ENCODE peak calls at places on chromosomes 13 and 19, in eight cellular contexts. One of them, this sample, is unnamed.

GRCh38 chr13:29774830-29775229 is 75.6 kb downstream of the UBL3 start:
- DNase-seq in GM12878: no peak
- DNase-seq in sigmoid colon: no peak
- DNase-seq in transverse colon: no peak
- DNase-seq in stomach: no peak
- DNase-seq in suprapubic skin: no peak
- DNase-seq in H1: no peak
- DNase-seq in endothelial cell of umbilical vein: no peak
- DNase-seq in this sample: no peak

GRCh38 chr13:98626298-98626940 is 49.5 kb upstream of the STK24 start:
- DNase-seq in H1: peak; percentile 8
- DNase-seq in GM12878: no peak
- DNase-seq in sigmoid colon: no peak
- DNase-seq in transverse colon: no peak
- DNase-seq in stomach: no peak
- DNase-seq in suprapubic skin: no peak
- DNase-seq in endothelial cell of umbilical vein: no peak
- DNase-seq in this sample: no peak

GRCh38 chr19:17829855-17830566 is 8.7 kb upstream of the INSL3 start:
- DNase-seq in sigmoid colon: peak; percentile 73
- DNase-seq in endothelial cell of umbilical vein: no peak
- DNase-seq in transverse colon: peak; percentile 33
- DNase-seq in suprapubic skin: peak; percentile 60
- DNase-seq in stomach: no peak
- DNase-seq in GM12878: no peak
- DNase-seq in H1: peak; percentile 88
- DNase-seq in this sample: peak; percentile 94

GRCh38 chr13:49512578-49512977 is 16.8 kb downstream of the PHF11 start:
- DNase-seq in transverse colon: no peak
- DNase-seq in stomach: no peak
- DNase-seq in endothelial cell of umbilical vein: no peak
- DNase-seq in suprapubic skin: no peak
- DNase-seq in H1: no peak
- DNase-seq in GM12878: no peak
- DNase-seq in sigmoid colon: no peak
- DNase-seq in this sample: no peak

GRCh38 chr19:56477429-56478338 is 539 bp upstream of the ZNF667 start:
- DNase-seq in transverse colon: peak; percentile 73
- DNase-seq in GM12878: no peak
- DNase-seq in H1: peak; percentile 81
- DNase-seq in endothelial cell of umbilical vein: peak; percentile 82
- DNase-seq in suprapubic skin: peak; percentile 91
- DNase-seq in sigmoid colon: peak; percentile 96
- DNase-seq in stomach: peak; percentile 59
- DNase-seq in this sample: peak; percentile 87

GRCh38 chr19:45578861-45579260 is 5.7 kb downstream of the OPA3 start:
- DNase-seq in suprapubic skin: no peak
- DNase-seq in stomach: no peak
- DNase-seq in endothelial cell of umbilical vein: no peak
- DNase-seq in sigmoid colon: no peak
- DNase-seq in transverse colon: no peak
- DNase-seq in GM12878: no peak
- DNase-seq in H1: no peak
- DNase-seq in this sample: no peak

GRCh38 chr19:57348136-57348535 is 2.9 kb upstream of the ZNF304 start:
- DNase-seq in GM12878: no peak
- DNase-seq in sigmoid colon: no peak
- DNase-seq in H1: no peak
- DNase-seq in transverse colon: no peak
- DNase-seq in endothelial cell of umbilical vein: no peak
- DNase-seq in suprapubic skin: no peak
- DNase-seq in stomach: no peak
- DNase-seq in this sample: no peak

GRCh38 chr13:99555149-99555548 is 53.9 kb downstream of the TM9SF2 start:
- DNase-seq in stomach: no peak
- DNase-seq in sigmoid colon: no peak
- DNase-seq in transverse colon: no peak
- DNase-seq in endothelial cell of umbilical vein: no peak
- DNase-seq in GM12878: no peak
- DNase-seq in H1: no peak
- DNase-seq in suprapubic skin: no peak
- DNase-seq in this sample: no peak

GRCh38 chr19:33432408-33433170 is 59.1 kb downstream of the CEBPG start:
- DNase-seq in stomach: no peak
- DNase-seq in GM12878: no peak
- DNase-seq in transverse colon: no peak
- DNase-seq in H1: no peak
- DNase-seq in endothelial cell of umbilical vein: no peak
- DNase-seq in suprapubic skin: no peak
- DNase-seq in sigmoid colon: peak; percentile 45
- DNase-seq in this sample: no peak

GRCh38 chr19:37966211-37967072 is 59.4 kb downstream of the SIPA1L3 start:
- DNase-seq in endothelial cell of umbilical vein: no peak
- DNase-seq in H1: no peak
- DNase-seq in GM12878: no peak
- DNase-seq in sigmoid colon: no peak
- DNase-seq in stomach: no peak
- DNase-seq in suprapubic skin: peak; percentile 52
- DNase-seq in transverse colon: no peak
- DNase-seq in this sample: no peak

GRCh38 chr13:72754111-72754510 is 26.4 kb downstream of the BORA start:
- DNase-seq in suprapubic skin: no peak
- DNase-seq in transverse colon: no peak
- DNase-seq in endothelial cell of umbilical vein: no peak
- DNase-seq in sigmoid colon: no peak
- DNase-seq in GM12878: no peak
- DNase-seq in stomach: no peak
- DNase-seq in H1: no peak
- DNase-seq in this sample: no peak

GRCh38 chr13:73656863-73657262 is 477.3 kb downstream of the KLF12 start:
- DNase-seq in H1: no peak
- DNase-seq in endothelial cell of umbilical vein: no peak
- DNase-seq in transverse colon: no peak
- DNase-seq in GM12878: no peak
- DNase-seq in stomach: no peak
- DNase-seq in suprapubic skin: no peak
- DNase-seq in sigmoid colon: no peak
- DNase-seq in this sample: no peak

GRCh38 chr19:7527516-7528191 is 5.2 kb downstream of the MCOLN1 start:
- DNase-seq in H1: no peak
- DNase-seq in suprapubic skin: no peak
- DNase-seq in sigmoid colon: no peak
- DNase-seq in endothelial cell of umbilical vein: no peak
- DNase-seq in transverse colon: no peak
- DNase-seq in GM12878: no peak
- DNase-seq in stomach: no peak
- DNase-seq in this sample: no peak

GRCh38 chr13:32284927-32285632 is 30.1 kb downstream of the ZAR1L start:
- DNase-seq in transverse colon: no peak
- DNase-seq in H1: no peak
- DNase-seq in endothelial cell of umbilical vein: peak; percentile 98
- DNase-seq in GM12878: no peak
- DNase-seq in suprapubic skin: no peak
- DNase-seq in stomach: peak; percentile 47
- DNase-seq in sigmoid colon: no peak
- DNase-seq in this sample: no peak

GRCh38 chr19:3129112-3129511 is 6.7 kb upstream of the GNA15 start:
- DNase-seq in sigmoid colon: no peak
- DNase-seq in transverse colon: no peak
- DNase-seq in endothelial cell of umbilical vein: peak; percentile 74
- DNase-seq in GM12878: no peak
- DNase-seq in stomach: no peak
- DNase-seq in suprapubic skin: no peak
- DNase-seq in H1: no peak
- DNase-seq in this sample: peak; percentile 55

GRCh38 chr19:3397266-3398022 is 31.1 kb downstream of the NFIC start:
- DNase-seq in suprapubic skin: no peak
- DNase-seq in transverse colon: peak; percentile 44
- DNase-seq in stomach: peak; percentile 63
- DNase-seq in GM12878: no peak
- DNase-seq in sigmoid colon: peak; percentile 74
- DNase-seq in endothelial cell of umbilical vein: no peak
- DNase-seq in H1: peak; percentile 56
- DNase-seq in this sample: peak; percentile 60

GRCh38 chr13:75489502-75490263 is 7.7 kb upstream of the TBC1D4 start:
- DNase-seq in H1: no peak
- DNase-seq in transverse colon: peak; percentile 27
- DNase-seq in suprapubic skin: no peak
- DNase-seq in stomach: peak; percentile 35
- DNase-seq in sigmoid colon: no peak
- DNase-seq in GM12878: peak; percentile 76
- DNase-seq in endothelial cell of umbilical vein: no peak
- DNase-seq in this sample: no peak

DNA sequence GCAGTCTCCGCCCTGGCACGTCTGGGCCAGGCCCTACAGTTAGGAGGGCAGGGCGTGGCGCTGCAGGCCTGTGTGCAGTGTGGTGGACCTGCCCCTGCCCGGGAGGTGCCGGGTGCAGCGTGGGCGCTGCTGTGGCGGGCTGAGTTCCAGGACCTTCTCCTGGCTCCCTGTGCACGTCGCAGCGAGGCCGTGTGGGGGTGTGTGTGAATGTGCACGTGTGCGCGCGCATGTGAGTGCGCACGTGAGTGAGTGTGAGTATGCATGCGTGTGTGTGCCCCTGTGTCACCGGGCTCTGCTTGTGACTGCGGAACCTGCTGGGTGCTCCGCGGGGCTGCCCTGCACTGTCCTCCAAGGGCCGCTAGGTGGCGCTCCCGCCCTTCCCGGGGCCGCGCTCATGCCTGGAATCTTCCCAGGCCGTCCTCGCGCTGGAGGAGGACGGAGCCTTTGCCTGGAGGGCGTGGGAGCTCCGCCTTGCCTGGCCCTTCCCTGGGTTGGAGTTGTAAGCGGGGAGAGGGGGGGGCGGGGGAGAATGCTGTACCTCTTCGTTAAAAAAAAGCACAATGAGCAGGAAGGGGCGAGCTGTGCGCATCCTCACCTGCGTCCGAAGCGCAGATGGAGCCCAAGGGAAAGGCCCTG is 79.3 kb downstream of the KDM4B start:
- DNase-seq in H1: peak; percentile 97
- DNase-seq in suprapubic skin: peak; percentile 89
- DNase-seq in endothelial cell of umbilical vein: peak; percentile 69
- DNase-seq in transverse colon: peak; percentile 86
- DNase-seq in stomach: peak; percentile 87
- DNase-seq in GM12878: no peak
- DNase-seq in sigmoid colon: peak; percentile 87
- DNase-seq in this sample: peak; percentile 86
- TF ChIP-seq POLR2AphosphoS5 in H1: no peak
- TF ChIP-seq POLR2AphosphoS5 in suprapubic skin: no peak
- TF ChIP-seq POLR2AphosphoS5 in endothelial cell of umbilical vein: no peak
- TF ChIP-seq POLR2AphosphoS5 in transverse colon: no peak
- TF ChIP-seq POLR2AphosphoS5 in stomach: no peak
- TF ChIP-seq POLR2AphosphoS5 in GM12878: no peak
- TF ChIP-seq POLR2AphosphoS5 in sigmoid colon: no peak
- TF ChIP-seq POLR2AphosphoS5 in this sample: no peak

DNA sequence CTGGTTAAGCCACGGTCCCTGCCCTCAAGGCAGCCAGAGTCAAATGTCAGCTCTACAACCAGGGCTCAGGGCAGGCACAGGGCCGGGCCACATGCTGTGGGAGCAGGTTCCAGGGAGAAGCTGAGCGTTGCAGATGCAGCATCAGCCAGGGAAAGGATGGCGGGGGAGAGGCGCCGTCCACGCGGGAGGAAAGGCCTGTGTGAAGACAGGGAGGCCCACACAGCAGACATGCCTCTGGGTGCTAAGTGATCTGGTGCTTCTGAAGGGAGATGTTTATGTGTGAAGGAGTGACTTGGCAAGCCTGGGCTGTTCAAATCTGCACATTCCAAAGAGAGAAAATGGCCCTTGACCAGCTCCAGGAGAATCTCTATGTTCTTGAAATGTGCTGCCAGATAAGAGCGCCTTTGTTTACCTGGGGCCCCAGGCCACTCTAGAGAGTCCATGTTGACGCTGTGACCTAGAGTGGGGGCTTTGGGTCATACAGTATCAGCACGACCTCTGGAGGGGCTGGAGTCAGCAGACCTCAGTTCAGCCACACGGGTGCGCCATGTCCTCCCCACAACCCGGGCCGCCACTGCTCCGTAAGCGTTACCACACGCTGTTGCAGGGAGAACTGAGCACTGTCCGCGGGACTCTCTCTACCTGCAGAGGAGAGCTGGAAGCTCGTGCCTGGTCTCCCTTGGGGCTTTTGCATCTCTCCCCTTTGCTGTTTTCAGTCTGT is 15.9 kb upstream of the ATF5 start:
- DNase-seq in sigmoid colon: no peak
- DNase-seq in suprapubic skin: no peak
- DNase-seq in H1: peak; percentile 63
- DNase-seq in stomach: no peak
- DNase-seq in GM12878: no peak
- DNase-seq in transverse colon: no peak
- DNase-seq in endothelial cell of umbilical vein: no peak
- DNase-seq in this sample: peak; percentile 77
- TF ChIP-seq POLR2AphosphoS5 in sigmoid colon: no peak
- TF ChIP-seq POLR2AphosphoS5 in suprapubic skin: no peak
- TF ChIP-seq POLR2AphosphoS5 in H1: no peak
- TF ChIP-seq POLR2AphosphoS5 in stomach: no peak
- TF ChIP-seq POLR2AphosphoS5 in GM12878: no peak
- TF ChIP-seq POLR2AphosphoS5 in transverse colon: no peak
- TF ChIP-seq POLR2AphosphoS5 in endothelial cell of umbilical vein: no peak
- TF ChIP-seq POLR2AphosphoS5 in this sample: no peak

GRCh38 chr19:1039646-1040475 is at the start of gene ABCA7:
- DNase-seq in stomach: peak; percentile 100
- DNase-seq in endothelial cell of umbilical vein: peak; percentile 98
- DNase-seq in GM12878: peak; percentile 93
- DNase-seq in transverse colon: peak; percentile 99
- DNase-seq in sigmoid colon: peak; percentile 99
- DNase-seq in suprapubic skin: peak; percentile 97
- DNase-seq in H1: peak; percentile 100
- DNase-seq in this sample: peak; percentile 99
- TF ChIP-seq POLR2AphosphoS5 in stomach: peak; percentile 91
- TF ChIP-seq POLR2AphosphoS5 in endothelial cell of umbilical vein: peak; percentile 83
- TF ChIP-seq POLR2AphosphoS5 in GM12878: peak; percentile 29
- TF ChIP-seq POLR2AphosphoS5 in transverse colon: peak; percentile 90
- TF ChIP-seq POLR2AphosphoS5 in sigmoid colon: peak; percentile 90
- TF ChIP-seq POLR2AphosphoS5 in suprapubic skin: no peak
- TF ChIP-seq POLR2AphosphoS5 in H1: peak; percentile 93
- TF ChIP-seq POLR2AphosphoS5 in this sample: peak; percentile 76

GRCh38 chr13:42270160-42270856 is 1.6 kb upstream of the AKAP11 start:
- DNase-seq in H1: no peak
- DNase-seq in suprapubic skin: no peak
- DNase-seq in GM12878: no peak
- DNase-seq in sigmoid colon: no peak
- DNase-seq in endothelial cell of umbilical vein: no peak
- DNase-seq in transverse colon: no peak
- DNase-seq in stomach: no peak
- DNase-seq in this sample: no peak

GRCh38 chr13:42270857-42271215 is 1.1 kb upstream of the AKAP11 start:
- DNase-seq in H1: no peak
- DNase-seq in GM12878: no peak
- DNase-seq in suprapubic skin: no peak
- DNase-seq in stomach: no peak
- DNase-seq in sigmoid colon: no peak
- DNase-seq in transverse colon: no peak
- DNase-seq in endothelial cell of umbilical vein: no peak
- DNase-seq in this sample: no peak

GRCh38 chr13:42272776-42273175 is 824 bp downstream of the AKAP11 start:
- DNase-seq in stomach: no peak
- DNase-seq in H1: no peak
- DNase-seq in transverse colon: no peak
- DNase-seq in GM12878: no peak
- DNase-seq in sigmoid colon: no peak
- DNase-seq in suprapubic skin: no peak
- DNase-seq in endothelial cell of umbilical vein: no peak
- DNase-seq in this sample: no peak

GRCh38 chr13:42271337-42272114 is 426 bp upstream of the AKAP11 start:
- DNase-seq in transverse colon: peak; percentile 94
- DNase-seq in sigmoid colon: peak; percentile 98
- DNase-seq in stomach: peak; percentile 90
- DNase-seq in H1: peak; percentile 89
- DNase-seq in suprapubic skin: peak; percentile 95
- DNase-seq in GM12878: peak; percentile 94
- DNase-seq in endothelial cell of umbilical vein: peak; percentile 98
- DNase-seq in this sample: peak; percentile 97

GRCh38 chr13:42272115-42272756 is at the start of gene AKAP11:
- DNase-seq in sigmoid colon: peak; percentile 76
- DNase-seq in GM12878: no peak
- DNase-seq in stomach: peak; percentile 45
- DNase-seq in transverse colon: peak; percentile 51
- DNase-seq in endothelial cell of umbilical vein: peak; percentile 65
- DNase-seq in H1: peak; percentile 73
- DNase-seq in suprapubic skin: peak; percentile 73
- DNase-seq in this sample: peak; percentile 73
- TF ChIP-seq POLR2AphosphoS5 in sigmoid colon: peak; percentile 3
- TF ChIP-seq POLR2AphosphoS5 in GM12878: peak; percentile 45
- TF ChIP-seq POLR2AphosphoS5 in stomach: no peak
- TF ChIP-seq POLR2AphosphoS5 in transverse colon: peak; percentile 13
- TF ChIP-seq POLR2AphosphoS5 in endothelial cell of umbilical vein: no peak
- TF ChIP-seq POLR2AphosphoS5 in H1: no peak
- TF ChIP-seq POLR2AphosphoS5 in suprapubic skin: no peak
- TF ChIP-seq POLR2AphosphoS5 in this sample: peak; percentile 16